ENCODE peak calls at places on chromosome 3, in four cellular contexts. O is left ventricle myocardium inferior; W is dermis blood vessel endothelial cell; S is stimulated activated CD8-positive, alpha-beta memory T cell treated with anti-CD3 and anti-CD28 coated beads, Interleukin-4, amount 100 ng/mL, for 1 hour. M is an unnamed sample.

GRCh38 chr3:159964166-159964973 is 24.3 kb upstream of the IL12A start:
- DNase-seq in O (no peak), W (peak; percentile 30), S (no peak), M (no peak)

GRCh38 chr3:182349951-182350350 is 443.4 kb upstream of the ATP11B start:
- DNase-seq in O (no peak), W (no peak), S (no peak), M (no peak)

GRCh38 chr3:174862101-174862500 is 3.0 kb downstream of the NAALADL2 start:
- DNase-seq in O (no peak), W (no peak), S (no peak), M (peak; percentile 64)

GRCh38 chr3:6697285-6697684 is 163.6 kb upstream of the GRM7 start:
- DNase-seq in O (no peak), W (no peak), S (no peak), M (no peak)

GRCh38 chr3:78143000-78143399 is 1103.1 kb downstream of the ROBO2 start:
- DNase-seq in O (no peak), W (peak; percentile 73), S (no peak), M (no peak)

GRCh38 chr3:41033956-41034519 is 165.3 kb upstream of the CTNNB1 start:
- DNase-seq in O (no peak), W (no peak), S (no peak), M (no peak)

GRCh38 chr3:194554488-194555098 is 67.8 kb upstream of the ATP13A3 start:
- DNase-seq in O (no peak), W (no peak), S (no peak), M (no peak)

GRCh38 chr3:147423601-147424324 is 14.6 kb downstream of the ZIC1 start:
- DNase-seq in O (no peak), W (no peak), S (no peak), M (no peak)

GRCh38 chr3:67853520-67853919 is 199.1 kb upstream of the SUCLG2 start:
- DNase-seq in O (no peak), W (no peak), S (no peak), M (no peak)

GRCh38 chr3:15099364-15100098 is 583 bp upstream of the RBSN start:
- DNase-seq in O (no peak), W (no peak), S (no peak), M (no peak)

GRCh38 chr3:52809821-52810377 is 15.3 kb downstream of the ITIH3 start:
- DNase-seq in O (no peak), W (peak; percentile 28), S (no peak), M (peak; percentile 10)

GRCh38 chr3:18153571-18154173 is 271.5 kb downstream of the SATB1 start:
- DNase-seq in O (no peak), W (no peak), S (no peak), M (no peak)

GRCh38 chr3:24945575-24945974 is 450.9 kb upstream of the THRB start:
- DNase-seq in O (no peak), W (no peak), S (no peak), M (no peak)

GRCh38 chr3:187352581-187353575 is 15.3 kb upstream of the RTP4 start:
- DNase-seq in O (no peak), W (no peak), S (no peak), M (peak; percentile 27)

GRCh38 chr3:158107508-158108095 is 1.4 kb upstream of the SHOX2 start:
- DNase-seq in O (no peak), W (peak; percentile 16), S (no peak), M (no peak)

GRCh38 chr3:191369081-191370010 is 39.0 kb upstream of the UTS2B start:
- DNase-seq in O (no peak), W (no peak), S (no peak), M (no peak)

GRCh38 chr3:61562042-61562809 is 855 bp downstream of the PTPRG start:
- DNase-seq in O (peak; percentile 31), W (peak; percentile 46), S (no peak), M (peak; percentile 34)

GRCh38 chr3:122754867-122755835 is 38.5 kb downstream of the HSPBAP1 start:
- DNase-seq in O (no peak), W (peak; percentile 59), S (no peak), M (no peak)

GRCh38 chr3:188687389-188687788 is 484.4 kb upstream of the TPRG1 start:
- DNase-seq in O (no peak), W (peak; percentile 25), S (no peak), M (no peak)

GRCh38 chr3:112197131-112197530 is 64.1 kb upstream of the GCSAM start:
- DNase-seq in O (no peak), W (no peak), S (no peak), M (no peak)

GRCh38 chr3:112127522-112128494 is 5.2 kb downstream of the GCSAM start:
- DNase-seq in O (no peak), W (no peak), S (no peak), M (no peak)

GRCh38 chr3:12750658-12751071 is 8.4 kb downstream of the TMEM40 start:
- DNase-seq in O (no peak), W (peak; percentile 45), S (no peak), M (no peak)

M was measured in NCI-H82.